ENCODE peak calls at places on chromosomes 13 and 19, in ten cellular contexts. R is astrocyte of the spinal cord, U is AG09319, B is psoas muscle, C is GM13976, Y is fibroblast of lung, V is cardiac fibroblast, G is neural progenitor cell, A is K562, K is endothelial cell of umbilical vein. H is an unnamed sample.

GRCh38 chr19:12794196-12794921 is 3.1 kb downstream of the JUNB start:
- DNase-seq in R (peak; percentile 64), U (peak; percentile 50), B (no peak), C (no peak), Y (peak; percentile 61), V (peak; percentile 65), G (no peak), A (no peak), K (no peak), H (no peak)

GRCh38 chr13:114096811-114097503 is 35.5 kb downstream of the RASA3 start:
- DNase-seq in R (no peak), U (no peak), B (peak; percentile 50), C (no peak), Y (no peak), V (no peak), G (no peak), A (no peak), K (no peak), H (no peak)

GRCh38 chr13:100881291-100881864 is 206.8 kb upstream of the TMTC4 start:
- DNase-seq in R (no peak), U (no peak), B (no peak), C (no peak), Y (no peak), V (no peak), G (no peak), A (no peak), K (no peak), H (no peak)

GRCh38 chr19:55383789-55384575 is at the start of gene TMEM238:
- DNase-seq in R (peak; percentile 68), U (no peak), B (peak; percentile 80), C (peak; percentile 84), Y (peak; percentile 69), V (peak; percentile 65), G (peak; percentile 88), A (peak; percentile 74), K (peak; percentile 64), H (peak; percentile 73)

GRCh38 chr19:47391510-47392223 is 27.7 kb downstream of the MEIS3 start:
- DNase-seq in R (peak; percentile 57), U (peak; percentile 31), B (peak; percentile 81), C (peak; percentile 85), Y (peak; percentile 78), V (peak; percentile 84), G (peak; percentile 78), A (peak; percentile 85), K (peak; percentile 60), H (peak; percentile 88)

GRCh38 chr13:46735425-46735824 is 61.5 kb downstream of the ESD start:
- DNase-seq in R (no peak), U (no peak), B (no peak), C (no peak), Y (no peak), V (no peak), G (no peak), A (no peak), K (no peak), H (no peak)

GRCh38 chr13:40668335-40668734 is 1.9 kb upstream of the FOXO1 start:
- DNase-seq in R (no peak), U (no peak), B (peak; percentile 79), C (peak; percentile 79), Y (peak; percentile 27), V (peak; percentile 36), G (peak; percentile 58), A (peak; percentile 50), K (peak; percentile 45), H (peak; percentile 68)

GRCh38 chr13:66489172-66489571 is 741.0 kb downstream of the PCDH9 start:
- DNase-seq in R (no peak), U (no peak), B (no peak), C (no peak), Y (no peak), V (no peak), G (no peak), A (no peak), K (no peak), H (no peak)

GRCh38 chr13:93942016-93942415 is 537.5 kb downstream of the DCT start:
- DNase-seq in R (no peak), U (no peak), B (no peak), C (no peak), Y (peak; percentile 41), V (peak; percentile 10), G (no peak), A (no peak), K (no peak), H (no peak)

GRCh38 chr19:30596268-30596667 is 224.1 kb downstream of the ZNF536 start:
- DNase-seq in R (no peak), U (no peak), B (no peak), C (no peak), Y (no peak), V (no peak), G (no peak), A (no peak), K (no peak), H (no peak)

GRCh38 chr13:113929628-113930615 is 44.0 kb downstream of the C13orf46 start:
- DNase-seq in R (no peak), U (no peak), B (no peak), C (no peak), Y (no peak), V (no peak), G (no peak), A (no peak), K (no peak), H (no peak)

GRCh38 chr19:49387936-49388372 is at the start of gene KASH5:
- DNase-seq in R (peak; percentile 57), U (no peak), B (peak; percentile 92), C (peak; percentile 95), Y (peak; percentile 52), V (peak; percentile 63), G (no peak), A (peak; percentile 87), K (peak; percentile 67), H (peak; percentile 84)

GRCh38 chr13:24039621-24040475 is 120.7 kb upstream of the SPATA13 start:
- DNase-seq in R (no peak), U (no peak), B (no peak), C (peak; percentile 44), Y (no peak), V (no peak), G (no peak), A (no peak), K (no peak), H (no peak)

GRCh38 chr19:13881692-13882418 is 4.9 kb downstream of the NANOS3 start:
- DNase-seq in R (no peak), U (no peak), B (no peak), C (peak; percentile 50), Y (no peak), V (peak; percentile 42), G (peak; percentile 29), A (no peak), K (no peak), H (peak; percentile 70)

GRCh38 chr19:41377977-41378707 is 1.8 kb downstream of the TMEM91 start:
- DNase-seq in R (no peak), U (no peak), B (peak; percentile 42), C (peak; percentile 65), Y (no peak), V (no peak), G (peak; percentile 65), A (peak; percentile 52), K (no peak), H (peak; percentile 59)
- TF ChIP-seq CTCF in R (peak; percentile 12), U (no peak), B (no peak), C (peak; percentile 35), Y (peak; percentile 13), V (no peak), G (peak; percentile 47), A (peak; percentile 59), K (peak; percentile 2), H (peak; percentile 42)

DNA sequence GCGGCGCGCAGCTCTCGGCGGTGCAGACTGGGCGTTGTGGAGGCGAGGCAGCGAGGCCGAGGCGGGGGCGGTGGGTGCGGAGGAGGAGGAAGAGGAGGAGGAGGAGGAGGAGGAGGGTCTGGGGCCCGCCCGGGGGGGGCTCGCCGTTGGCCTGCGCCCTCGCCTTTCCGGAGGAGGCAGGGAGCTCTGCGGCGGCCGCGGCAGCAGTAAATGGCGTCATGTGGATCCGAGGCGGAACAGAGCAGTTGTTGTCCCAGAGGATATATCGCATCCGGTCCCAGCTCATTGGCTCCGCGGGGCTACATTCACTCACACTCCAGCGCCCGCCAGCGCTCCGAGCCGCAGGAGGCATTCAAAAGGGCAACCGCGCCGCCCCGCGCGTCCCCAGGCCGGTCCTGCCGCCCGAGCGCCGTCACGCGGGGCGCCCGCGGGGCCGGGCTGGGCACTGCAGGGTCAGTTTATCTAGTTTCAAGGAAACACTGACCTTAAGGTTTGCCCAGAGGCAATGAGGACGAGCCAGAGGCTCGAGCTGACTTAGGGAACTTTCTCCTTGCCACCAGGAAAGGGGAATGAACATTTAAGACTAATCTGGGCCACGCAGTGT is at the start of gene SPRY2:
- DNase-seq in R (peak; percentile 98), U (peak; percentile 92), B (peak; percentile 96), C (peak; percentile 74), Y (peak; percentile 98), V (peak; percentile 98), G (peak; percentile 97), A (peak; percentile 67), K (peak; percentile 97), H (peak; percentile 66)
- TF ChIP-seq CTCF in R (no peak), U (no peak), B (peak; percentile 32), C (no peak), Y (no peak), V (no peak), G (peak; percentile 22), A (no peak), K (peak; percentile 6), H (no peak)

DNA sequence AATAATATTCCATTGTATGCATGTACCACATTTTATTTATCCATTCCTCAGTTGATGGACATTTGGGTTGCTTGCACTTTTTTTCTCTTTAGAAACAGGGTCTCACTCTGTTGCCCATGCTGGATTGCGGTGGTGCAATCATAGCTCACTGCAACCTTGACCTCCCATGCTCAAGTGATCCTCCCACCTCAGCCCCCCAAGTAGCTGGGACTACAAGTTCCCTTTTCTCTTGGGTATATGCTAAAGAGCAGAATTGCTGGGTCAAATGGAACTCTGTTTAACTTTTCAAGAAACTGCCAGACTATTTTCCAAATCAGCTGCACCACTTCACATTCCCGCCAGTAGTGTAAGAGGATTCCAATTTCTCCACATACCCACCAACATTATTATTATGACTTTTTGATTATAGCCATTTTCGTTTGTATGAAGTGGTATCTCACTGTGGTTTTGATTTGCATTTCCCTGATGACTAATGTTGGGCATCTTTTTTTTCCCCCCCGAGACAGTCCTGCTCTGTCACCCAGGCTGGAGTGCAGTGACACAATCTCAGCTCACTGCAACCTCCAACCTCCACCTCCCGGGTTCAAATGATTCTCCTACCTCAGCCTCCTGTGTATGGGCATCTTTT is 7.6 kb upstream of the IPO5 start:
- DNase-seq in R (peak; percentile 14), U (no peak), B (no peak), C (no peak), Y (no peak), V (peak; percentile 56), G (no peak), A (no peak), K (no peak), H (peak; percentile 15)
- TF ChIP-seq CTCF in R (no peak), U (no peak), B (no peak), C (no peak), Y (no peak), V (peak; percentile 14), G (no peak), A (no peak), K (no peak), H (no peak)

DNA sequence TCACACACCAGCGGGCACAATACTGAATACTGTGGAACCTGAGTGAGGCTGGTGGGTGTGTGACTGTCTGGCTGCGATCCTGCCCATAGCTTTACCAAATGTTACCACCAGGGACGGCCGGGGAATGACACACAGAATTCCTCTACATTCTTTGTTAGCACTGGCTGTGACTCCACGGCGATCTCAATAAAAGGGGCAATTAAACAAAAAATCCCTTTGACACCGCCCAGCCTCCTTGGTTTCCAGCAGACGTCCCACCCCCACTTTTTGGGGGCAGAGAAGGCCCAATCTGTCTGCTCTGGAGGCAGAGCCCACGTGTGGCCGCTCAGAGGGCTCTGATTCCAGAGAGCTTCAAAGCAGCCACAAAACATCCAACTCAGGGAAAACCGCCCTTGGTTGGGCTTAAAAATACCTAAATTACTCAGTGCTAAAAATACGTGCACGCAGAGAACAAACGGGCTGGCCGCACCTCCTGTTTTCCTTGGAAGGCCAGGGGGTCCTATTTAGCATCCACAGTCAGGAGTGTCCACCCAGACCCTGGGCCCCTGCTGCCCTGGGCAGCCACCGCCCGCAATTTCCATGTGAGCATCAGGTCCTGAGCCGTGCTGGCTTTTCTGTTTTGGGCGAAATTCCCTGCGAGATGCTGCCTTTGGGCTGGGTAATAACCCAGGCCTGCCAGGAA is 47.8 kb downstream of the GADD45B start:
- DNase-seq in R (peak; percentile 92), U (no peak), B (no peak), C (no peak), Y (no peak), V (peak; percentile 78), G (peak; percentile 54), A (peak; percentile 23), K (no peak), H (no peak)
- TF ChIP-seq CTCF in R (peak; percentile 49), U (peak; percentile 31), B (no peak), C (no peak), Y (peak; percentile 22), V (peak; percentile 51), G (peak; percentile 30), A (no peak), K (peak; percentile 17), H (no peak)